ENCODE peak calls at places on chromosomes 5 and 9, in nine cellular contexts. One of them, this sample, is unnamed.

GRCh38 chr9:137252555-137253506 is 1.7 kb downstream of the STPG3 start:
- DNase-seq in hepatocyte: peak
- DNase-seq in amniotic stem cell: no peak
- DNase-seq in EL: no peak
- DNase-seq in AG10803: no peak
- DNase-seq in central memory CD8-positive, alpha-beta T cell: no peak
- DNase-seq in stimulated activated CD4-positive, alpha-beta T cell treated with anti-CD3 and anti-CD28 coated beads, Interleukin-2, amount 100 ng/mL, for 24 hours: no peak
- DNase-seq in RPMI7951: no peak
- DNase-seq in PC-3: no peak
- DNase-seq in this sample: no peak

GRCh38 chr9:110105107-110105506 is 102.9 kb downstream of the C9orf152 start:
- DNase-seq in hepatocyte: no peak
- DNase-seq in amniotic stem cell: no peak
- DNase-seq in EL: peak
- DNase-seq in AG10803: peak
- DNase-seq in central memory CD8-positive, alpha-beta T cell: no peak
- DNase-seq in stimulated activated CD4-positive, alpha-beta T cell treated with anti-CD3 and anti-CD28 coated beads, Interleukin-2, amount 100 ng/mL, for 24 hours: no peak
- DNase-seq in RPMI7951: no peak
- DNase-seq in PC-3: no peak
- DNase-seq in this sample: no peak

GRCh38 chr5:78274540-78275197 is 19.8 kb downstream of the AP3B1 start:
- DNase-seq in hepatocyte: no peak
- DNase-seq in amniotic stem cell: no peak
- DNase-seq in EL: no peak
- DNase-seq in AG10803: no peak
- DNase-seq in central memory CD8-positive, alpha-beta T cell: no peak
- DNase-seq in stimulated activated CD4-positive, alpha-beta T cell treated with anti-CD3 and anti-CD28 coated beads, Interleukin-2, amount 100 ng/mL, for 24 hours: no peak
- DNase-seq in RPMI7951: no peak
- DNase-seq in PC-3: no peak
- DNase-seq in this sample: no peak

GRCh38 chr9:132162764-132163456 is 1.1 kb downstream of the NTNG2 start:
- DNase-seq in hepatocyte: no peak
- DNase-seq in amniotic stem cell: no peak
- DNase-seq in EL: no peak
- DNase-seq in AG10803: no peak
- DNase-seq in central memory CD8-positive, alpha-beta T cell: no peak
- DNase-seq in stimulated activated CD4-positive, alpha-beta T cell treated with anti-CD3 and anti-CD28 coated beads, Interleukin-2, amount 100 ng/mL, for 24 hours: peak
- DNase-seq in RPMI7951: no peak
- DNase-seq in PC-3: no peak
- DNase-seq in this sample: no peak

GRCh38 chr9:6080154-6080716 is 64.8 kb upstream of the RANBP6 start:
- DNase-seq in hepatocyte: peak
- DNase-seq in amniotic stem cell: peak
- DNase-seq in EL: peak
- DNase-seq in AG10803: peak
- DNase-seq in central memory CD8-positive, alpha-beta T cell: peak
- DNase-seq in stimulated activated CD4-positive, alpha-beta T cell treated with anti-CD3 and anti-CD28 coated beads, Interleukin-2, amount 100 ng/mL, for 24 hours: peak
- DNase-seq in RPMI7951: peak
- DNase-seq in PC-3: peak
- DNase-seq in this sample: peak

GRCh38 chr9:126702501-126703329 is 89.0 kb downstream of the LMX1B start:
- DNase-seq in hepatocyte: peak
- DNase-seq in amniotic stem cell: no peak
- DNase-seq in EL: no peak
- DNase-seq in AG10803: no peak
- DNase-seq in central memory CD8-positive, alpha-beta T cell: no peak
- DNase-seq in stimulated activated CD4-positive, alpha-beta T cell treated with anti-CD3 and anti-CD28 coated beads, Interleukin-2, amount 100 ng/mL, for 24 hours: peak
- DNase-seq in RPMI7951: no peak
- DNase-seq in PC-3: no peak
- DNase-seq in this sample: no peak

GRCh38 chr9:81083821-81084512 is 605.4 kb downstream of the TLE1 start:
- DNase-seq in hepatocyte: no peak
- DNase-seq in amniotic stem cell: peak
- DNase-seq in EL: peak
- DNase-seq in AG10803: peak
- DNase-seq in central memory CD8-positive, alpha-beta T cell: no peak
- DNase-seq in stimulated activated CD4-positive, alpha-beta T cell treated with anti-CD3 and anti-CD28 coated beads, Interleukin-2, amount 100 ng/mL, for 24 hours: no peak
- DNase-seq in RPMI7951: peak
- DNase-seq in PC-3: peak
- DNase-seq in this sample: peak

GRCh38 chr5:138579517-138579863 is 4.3 kb upstream of the HSPA9 start:
- DNase-seq in hepatocyte: no peak
- DNase-seq in amniotic stem cell: no peak
- DNase-seq in EL: no peak
- DNase-seq in AG10803: no peak
- DNase-seq in central memory CD8-positive, alpha-beta T cell: no peak
- DNase-seq in stimulated activated CD4-positive, alpha-beta T cell treated with anti-CD3 and anti-CD28 coated beads, Interleukin-2, amount 100 ng/mL, for 24 hours: no peak
- DNase-seq in RPMI7951: no peak
- DNase-seq in PC-3: no peak
- DNase-seq in this sample: no peak

GRCh38 chr9:129408535-129409215 is 212.2 kb downstream of the C9orf50 start:
- DNase-seq in hepatocyte: peak
- DNase-seq in amniotic stem cell: no peak
- DNase-seq in EL: no peak
- DNase-seq in AG10803: no peak
- DNase-seq in central memory CD8-positive, alpha-beta T cell: no peak
- DNase-seq in stimulated activated CD4-positive, alpha-beta T cell treated with anti-CD3 and anti-CD28 coated beads, Interleukin-2, amount 100 ng/mL, for 24 hours: no peak
- DNase-seq in RPMI7951: no peak
- DNase-seq in PC-3: no peak
- DNase-seq in this sample: no peak

GRCh38 chr9:1052119-1052907 is 2.2 kb downstream of the DMRT2 start:
- DNase-seq in hepatocyte: no peak
- DNase-seq in amniotic stem cell: no peak
- DNase-seq in EL: no peak
- DNase-seq in AG10803: no peak
- DNase-seq in central memory CD8-positive, alpha-beta T cell: no peak
- DNase-seq in stimulated activated CD4-positive, alpha-beta T cell treated with anti-CD3 and anti-CD28 coated beads, Interleukin-2, amount 100 ng/mL, for 24 hours: peak
- DNase-seq in RPMI7951: no peak
- DNase-seq in PC-3: no peak
- DNase-seq in this sample: no peak

GRCh38 chr5:169265888-169266287 is 35.1 kb downstream of the SLIT3 start:
- DNase-seq in hepatocyte: no peak
- DNase-seq in amniotic stem cell: no peak
- DNase-seq in EL: peak
- DNase-seq in AG10803: no peak
- DNase-seq in central memory CD8-positive, alpha-beta T cell: no peak
- DNase-seq in stimulated activated CD4-positive, alpha-beta T cell treated with anti-CD3 and anti-CD28 coated beads, Interleukin-2, amount 100 ng/mL, for 24 hours: no peak
- DNase-seq in RPMI7951: peak
- DNase-seq in PC-3: peak
- DNase-seq in this sample: peak

GRCh38 chr9:93248373-93248772 is 64.4 kb downstream of the WNK2 start:
- DNase-seq in hepatocyte: no peak
- DNase-seq in amniotic stem cell: no peak
- DNase-seq in EL: no peak
- DNase-seq in AG10803: no peak
- DNase-seq in central memory CD8-positive, alpha-beta T cell: no peak
- DNase-seq in stimulated activated CD4-positive, alpha-beta T cell treated with anti-CD3 and anti-CD28 coated beads, Interleukin-2, amount 100 ng/mL, for 24 hours: no peak
- DNase-seq in RPMI7951: no peak
- DNase-seq in PC-3: no peak
- DNase-seq in this sample: no peak

GRCh38 chr5:131959136-131959535 is 13.7 kb upstream of the MEIKIN start:
- DNase-seq in hepatocyte: no peak
- DNase-seq in amniotic stem cell: no peak
- DNase-seq in EL: no peak
- DNase-seq in AG10803: no peak
- DNase-seq in central memory CD8-positive, alpha-beta T cell: no peak
- DNase-seq in stimulated activated CD4-positive, alpha-beta T cell treated with anti-CD3 and anti-CD28 coated beads, Interleukin-2, amount 100 ng/mL, for 24 hours: no peak
- DNase-seq in RPMI7951: no peak
- DNase-seq in PC-3: no peak
- DNase-seq in this sample: no peak

GRCh38 chr5:34655354-34655991 is 655 bp upstream of the RAI14 start:
- DNase-seq in hepatocyte: peak
- DNase-seq in amniotic stem cell: peak
- DNase-seq in EL: peak
- DNase-seq in AG10803: peak
- DNase-seq in central memory CD8-positive, alpha-beta T cell: no peak
- DNase-seq in stimulated activated CD4-positive, alpha-beta T cell treated with anti-CD3 and anti-CD28 coated beads, Interleukin-2, amount 100 ng/mL, for 24 hours: peak
- DNase-seq in RPMI7951: peak
- DNase-seq in PC-3: peak
- DNase-seq in this sample: peak

GRCh38 chr9:134660407-134660806 is 18.8 kb downstream of the COL5A1 start:
- DNase-seq in hepatocyte: no peak
- DNase-seq in amniotic stem cell: no peak
- DNase-seq in EL: peak
- DNase-seq in AG10803: no peak
- DNase-seq in central memory CD8-positive, alpha-beta T cell: no peak
- DNase-seq in stimulated activated CD4-positive, alpha-beta T cell treated with anti-CD3 and anti-CD28 coated beads, Interleukin-2, amount 100 ng/mL, for 24 hours: peak
- DNase-seq in RPMI7951: no peak
- DNase-seq in PC-3: peak
- DNase-seq in this sample: no peak

GRCh38 chr5:149829954-149830353 is 99.8 kb downstream of the PPARGC1B start:
- DNase-seq in hepatocyte: no peak
- DNase-seq in amniotic stem cell: no peak
- DNase-seq in EL: no peak
- DNase-seq in AG10803: peak
- DNase-seq in central memory CD8-positive, alpha-beta T cell: no peak
- DNase-seq in stimulated activated CD4-positive, alpha-beta T cell treated with anti-CD3 and anti-CD28 coated beads, Interleukin-2, amount 100 ng/mL, for 24 hours: no peak
- DNase-seq in RPMI7951: no peak
- DNase-seq in PC-3: peak
- DNase-seq in this sample: no peak

GRCh38 chr9:127723450-127723849 is 7.6 kb downstream of the TTC16 start:
- DNase-seq in hepatocyte: no peak
- DNase-seq in amniotic stem cell: no peak
- DNase-seq in EL: peak
- DNase-seq in AG10803: peak
- DNase-seq in central memory CD8-positive, alpha-beta T cell: no peak
- DNase-seq in stimulated activated CD4-positive, alpha-beta T cell treated with anti-CD3 and anti-CD28 coated beads, Interleukin-2, amount 100 ng/mL, for 24 hours: no peak
- DNase-seq in RPMI7951: peak
- DNase-seq in PC-3: peak
- DNase-seq in this sample: no peak

GRCh38 chr5:92939428-92939827 is 641.6 kb downstream of the NR2F1-AS1 start:
- DNase-seq in hepatocyte: no peak
- DNase-seq in amniotic stem cell: no peak
- DNase-seq in EL: peak
- DNase-seq in AG10803: no peak
- DNase-seq in central memory CD8-positive, alpha-beta T cell: no peak
- DNase-seq in stimulated activated CD4-positive, alpha-beta T cell treated with anti-CD3 and anti-CD28 coated beads, Interleukin-2, amount 100 ng/mL, for 24 hours: no peak
- DNase-seq in RPMI7951: peak
- DNase-seq in PC-3: no peak
- DNase-seq in this sample: no peak

GRCh38 chr5:54470677-54471076 is 15.2 kb downstream of the HSPB3 start:
- DNase-seq in hepatocyte: no peak
- DNase-seq in amniotic stem cell: peak
- DNase-seq in EL: peak
- DNase-seq in AG10803: peak
- DNase-seq in central memory CD8-positive, alpha-beta T cell: no peak
- DNase-seq in stimulated activated CD4-positive, alpha-beta T cell treated with anti-CD3 and anti-CD28 coated beads, Interleukin-2, amount 100 ng/mL, for 24 hours: no peak
- DNase-seq in RPMI7951: no peak
- DNase-seq in PC-3: no peak
- DNase-seq in this sample: no peak

GRCh38 chr5:73447234-73448071 is 1.1 kb downstream of the FOXD1 start:
- DNase-seq in hepatocyte: peak
- DNase-seq in amniotic stem cell: no peak
- DNase-seq in EL: peak
- DNase-seq in AG10803: peak
- DNase-seq in central memory CD8-positive, alpha-beta T cell: peak
- DNase-seq in stimulated activated CD4-positive, alpha-beta T cell treated with anti-CD3 and anti-CD28 coated beads, Interleukin-2, amount 100 ng/mL, for 24 hours: peak
- DNase-seq in RPMI7951: peak
- DNase-seq in PC-3: peak
- DNase-seq in this sample: peak

GRCh38 chr9:136662656-136663310 is at the start of gene EGFL7:
- DNase-seq in hepatocyte: no peak
- DNase-seq in amniotic stem cell: no peak
- DNase-seq in EL: no peak
- DNase-seq in AG10803: no peak
- DNase-seq in central memory CD8-positive, alpha-beta T cell: no peak
- DNase-seq in stimulated activated CD4-positive, alpha-beta T cell treated with anti-CD3 and anti-CD28 coated beads, Interleukin-2, amount 100 ng/mL, for 24 hours: no peak
- DNase-seq in RPMI7951: no peak
- DNase-seq in PC-3: no peak
- DNase-seq in this sample: no peak

GRCh38 chr5:132776077-132776931 is 735 bp downstream of the SEPTIN8 start:
- DNase-seq in hepatocyte: peak
- DNase-seq in amniotic stem cell: no peak
- DNase-seq in EL: peak
- DNase-seq in AG10803: no peak
- DNase-seq in central memory CD8-positive, alpha-beta T cell: no peak
- DNase-seq in stimulated activated CD4-positive, alpha-beta T cell treated with anti-CD3 and anti-CD28 coated beads, Interleukin-2, amount 100 ng/mL, for 24 hours: peak
- DNase-seq in RPMI7951: peak
- DNase-seq in PC-3: peak
- DNase-seq in this sample: peak

GRCh38 chr5:134438268-134438622 is 26.6 kb upstream of the CDKN2AIPNL start:
- DNase-seq in hepatocyte: no peak
- DNase-seq in amniotic stem cell: peak
- DNase-seq in EL: peak
- DNase-seq in AG10803: peak
- DNase-seq in central memory CD8-positive, alpha-beta T cell: no peak
- DNase-seq in stimulated activated CD4-positive, alpha-beta T cell treated with anti-CD3 and anti-CD28 coated beads, Interleukin-2, amount 100 ng/mL, for 24 hours: no peak
- DNase-seq in RPMI7951: peak
- DNase-seq in PC-3: peak
- DNase-seq in this sample: no peak

GRCh38 chr9:97997330-97998276 is 14.5 kb downstream of the ANP32B start:
- DNase-seq in hepatocyte: no peak
- DNase-seq in amniotic stem cell: no peak
- DNase-seq in EL: no peak
- DNase-seq in AG10803: peak
- DNase-seq in central memory CD8-positive, alpha-beta T cell: no peak
- DNase-seq in stimulated activated CD4-positive, alpha-beta T cell treated with anti-CD3 and anti-CD28 coated beads, Interleukin-2, amount 100 ng/mL, for 24 hours: no peak
- DNase-seq in RPMI7951: no peak
- DNase-seq in PC-3: no peak
- DNase-seq in this sample: no peak

GRCh38 chr9:73595036-73595545 is 443.4 kb downstream of the ANXA1 start:
- DNase-seq in hepatocyte: no peak
- DNase-seq in amniotic stem cell: no peak
- DNase-seq in EL: no peak
- DNase-seq in AG10803: no peak
- DNase-seq in central memory CD8-positive, alpha-beta T cell: no peak
- DNase-seq in stimulated activated CD4-positive, alpha-beta T cell treated with anti-CD3 and anti-CD28 coated beads, Interleukin-2, amount 100 ng/mL, for 24 hours: no peak
- DNase-seq in RPMI7951: no peak
- DNase-seq in PC-3: no peak
- DNase-seq in this sample: no peak

GRCh38 chr9:129716091-129716490 is 36.8 kb downstream of the PTGES start:
- DNase-seq in hepatocyte: no peak
- DNase-seq in amniotic stem cell: no peak
- DNase-seq in EL: peak
- DNase-seq in AG10803: peak
- DNase-seq in central memory CD8-positive, alpha-beta T cell: no peak
- DNase-seq in stimulated activated CD4-positive, alpha-beta T cell treated with anti-CD3 and anti-CD28 coated beads, Interleukin-2, amount 100 ng/mL, for 24 hours: no peak
- DNase-seq in RPMI7951: no peak
- DNase-seq in PC-3: no peak
- DNase-seq in this sample: no peak

GRCh38 chr5:9082996-9083395 is 462.9 kb downstream of the SEMA5A start:
- DNase-seq in hepatocyte: no peak
- DNase-seq in amniotic stem cell: no peak
- DNase-seq in EL: no peak
- DNase-seq in AG10803: no peak
- DNase-seq in central memory CD8-positive, alpha-beta T cell: no peak
- DNase-seq in stimulated activated CD4-positive, alpha-beta T cell treated with anti-CD3 and anti-CD28 coated beads, Interleukin-2, amount 100 ng/mL, for 24 hours: no peak
- DNase-seq in RPMI7951: no peak
- DNase-seq in PC-3: no peak
- DNase-seq in this sample: no peak

GRCh38 chr5:176639981-176640380 is 7.3 kb upstream of the TSPAN17 start:
- DNase-seq in hepatocyte: no peak
- DNase-seq in amniotic stem cell: no peak
- DNase-seq in EL: no peak
- DNase-seq in AG10803: peak
- DNase-seq in central memory CD8-positive, alpha-beta T cell: no peak
- DNase-seq in stimulated activated CD4-positive, alpha-beta T cell treated with anti-CD3 and anti-CD28 coated beads, Interleukin-2, amount 100 ng/mL, for 24 hours: no peak
- DNase-seq in RPMI7951: peak
- DNase-seq in PC-3: no peak
- DNase-seq in this sample: no peak

This sample was measured in RKO.